ENCODE peak calls at places on chromosomes 11 and 22, in five cellular contexts. One of them, this sample, is unnamed.

GRCh38 chr11:21839870-21840269 is 353.0 kb upstream of the ANO5 start:
- DNase-seq in GM23248: no peak
- DNase-seq in endothelial cell of umbilical vein: no peak
- DNase-seq in heart right ventricle: no peak
- DNase-seq in uterus: no peak
- DNase-seq in this sample: no peak

GRCh38 chr11:73106347-73106746 is 35.8 kb downstream of the FCHSD2 start:
- DNase-seq in GM23248: no peak
- DNase-seq in endothelial cell of umbilical vein: no peak
- DNase-seq in uterus: no peak
- DNase-seq in heart right ventricle: no peak
- DNase-seq in this sample: no peak

GRCh38 chr22:50186789-50187523 is 1.2 kb downstream of the TRABD start:
- DNase-seq in endothelial cell of umbilical vein: no peak
- DNase-seq in uterus: no peak
- DNase-seq in heart right ventricle: no peak
- DNase-seq in GM23248: peak; percentile 70
- DNase-seq in this sample: peak; percentile 19

GRCh38 chr11:106281455-106282173 is 204.2 kb downstream of the AASDHPPT start:
- DNase-seq in heart right ventricle: no peak
- DNase-seq in uterus: no peak
- DNase-seq in endothelial cell of umbilical vein: no peak
- DNase-seq in GM23248: peak; percentile 88
- DNase-seq in this sample: peak; percentile 92

GRCh38 chr11:104531075-104531474 is 367.1 kb upstream of the PDGFD start:
- DNase-seq in GM23248: no peak
- DNase-seq in endothelial cell of umbilical vein: peak; percentile 15
- DNase-seq in uterus: no peak
- DNase-seq in heart right ventricle: no peak
- DNase-seq in this sample: peak; percentile 6

GRCh38 chr22:38413085-38414008 is 41.7 kb downstream of the KCNJ4 start:
- DNase-seq in GM23248: peak; percentile 34
- DNase-seq in endothelial cell of umbilical vein: no peak
- DNase-seq in heart right ventricle: peak; percentile 62
- DNase-seq in uterus: peak; percentile 34
- DNase-seq in this sample: no peak

GRCh38 chr22:25623310-25623734 is 58.8 kb downstream of the GRK3 start:
- DNase-seq in uterus: no peak
- DNase-seq in endothelial cell of umbilical vein: no peak
- DNase-seq in heart right ventricle: no peak
- DNase-seq in GM23248: no peak
- DNase-seq in this sample: no peak

GRCh38 chr11:99814021-99814420 is 793.3 kb downstream of the CNTN5 start:
- DNase-seq in heart right ventricle: no peak
- DNase-seq in endothelial cell of umbilical vein: no peak
- DNase-seq in GM23248: no peak
- DNase-seq in uterus: no peak
- DNase-seq in this sample: no peak

GRCh38 chr22:28025333-28025732 is 106.3 kb upstream of the PITPNB start:
- DNase-seq in endothelial cell of umbilical vein: no peak
- DNase-seq in heart right ventricle: no peak
- DNase-seq in uterus: peak; percentile 3
- DNase-seq in GM23248: no peak
- DNase-seq in this sample: no peak

GRCh38 chr11:117417856-117418255 is 90.2 kb downstream of the CEP164 start:
- DNase-seq in GM23248: no peak
- DNase-seq in heart right ventricle: no peak
- DNase-seq in uterus: no peak
- DNase-seq in endothelial cell of umbilical vein: no peak
- DNase-seq in this sample: no peak

GRCh38 chr22:19287889-19288288 is 3.6 kb downstream of the CLTCL1 start:
- DNase-seq in uterus: no peak
- DNase-seq in endothelial cell of umbilical vein: no peak
- DNase-seq in GM23248: peak; percentile 91
- DNase-seq in heart right ventricle: no peak
- DNase-seq in this sample: peak; percentile 94

GRCh38 chr11:44782478-44782877 is 55.7 kb downstream of the TSPAN18 start:
- DNase-seq in uterus: no peak
- DNase-seq in endothelial cell of umbilical vein: no peak
- DNase-seq in GM23248: no peak
- DNase-seq in heart right ventricle: no peak
- DNase-seq in this sample: no peak

GRCh38 chr11:73372371-73372993 is 3.7 kb upstream of the RELT start:
- DNase-seq in endothelial cell of umbilical vein: peak; percentile 31
- DNase-seq in heart right ventricle: no peak
- DNase-seq in GM23248: peak; percentile 63
- DNase-seq in uterus: no peak
- DNase-seq in this sample: no peak

GRCh38 chr11:81007046-81007445 is 1566.2 kb upstream of the TENM4 start:
- DNase-seq in GM23248: peak; percentile 62
- DNase-seq in heart right ventricle: no peak
- DNase-seq in endothelial cell of umbilical vein: peak; percentile 40
- DNase-seq in uterus: no peak
- DNase-seq in this sample: peak; percentile 24

GRCh38 chr11:83724704-83725114 is 438.5 kb upstream of the CCDC90B start:
- DNase-seq in GM23248: peak; percentile 50
- DNase-seq in uterus: peak; percentile 34
- DNase-seq in endothelial cell of umbilical vein: no peak
- DNase-seq in heart right ventricle: peak; percentile 6
- DNase-seq in this sample: peak; percentile 19

GRCh38 chr11:104556606-104557301 is 341.5 kb downstream of the CASP12 start:
- DNase-seq in endothelial cell of umbilical vein: no peak
- DNase-seq in heart right ventricle: no peak
- DNase-seq in GM23248: no peak
- DNase-seq in uterus: no peak
- DNase-seq in this sample: no peak

GRCh38 chr22:24517446-24517845 is 22.3 kb downstream of the UPB1 start:
- DNase-seq in heart right ventricle: no peak
- DNase-seq in endothelial cell of umbilical vein: no peak
- DNase-seq in GM23248: no peak
- DNase-seq in uterus: no peak
- DNase-seq in this sample: no peak

GRCh38 chr11:103682318-103683184 is 353.9 kb upstream of the DDI1 start:
- DNase-seq in heart right ventricle: peak; percentile 66
- DNase-seq in endothelial cell of umbilical vein: peak; percentile 86
- DNase-seq in uterus: peak; percentile 38
- DNase-seq in GM23248: peak; percentile 80
- DNase-seq in this sample: peak; percentile 82

GRCh38 chr11:116046127-116046526 is 541.9 kb upstream of the CADM1 start:
- DNase-seq in GM23248: no peak
- DNase-seq in uterus: no peak
- DNase-seq in endothelial cell of umbilical vein: no peak
- DNase-seq in heart right ventricle: no peak
- DNase-seq in this sample: no peak

GRCh38 chr11:115585361-115586024 is 81.3 kb upstream of the CADM1 start:
- DNase-seq in GM23248: no peak
- DNase-seq in heart right ventricle: no peak
- DNase-seq in uterus: no peak
- DNase-seq in endothelial cell of umbilical vein: no peak
- DNase-seq in this sample: no peak

GRCh38 chr11:68345776-68346728 is 33.7 kb downstream of the LRP5 start:
- DNase-seq in uterus: peak; percentile 47
- DNase-seq in heart right ventricle: peak; percentile 81
- DNase-seq in endothelial cell of umbilical vein: no peak
- DNase-seq in GM23248: no peak
- DNase-seq in this sample: no peak

GRCh38 chr11:68341557-68342458 is 29.4 kb downstream of the LRP5 start:
- DNase-seq in GM23248: no peak
- DNase-seq in heart right ventricle: no peak
- DNase-seq in uterus: no peak
- DNase-seq in endothelial cell of umbilical vein: no peak
- DNase-seq in this sample: no peak

GRCh38 chr11:68342459-68343158 is 30.2 kb downstream of the LRP5 start:
- DNase-seq in GM23248: no peak
- DNase-seq in heart right ventricle: no peak
- DNase-seq in endothelial cell of umbilical vein: no peak
- DNase-seq in uterus: no peak
- DNase-seq in this sample: peak; percentile 76

GRCh38 chr11:68340784-68341556 is 28.6 kb downstream of the LRP5 start:
- DNase-seq in GM23248: no peak
- DNase-seq in uterus: no peak
- DNase-seq in heart right ventricle: no peak
- DNase-seq in endothelial cell of umbilical vein: no peak
- DNase-seq in this sample: no peak

DNA sequence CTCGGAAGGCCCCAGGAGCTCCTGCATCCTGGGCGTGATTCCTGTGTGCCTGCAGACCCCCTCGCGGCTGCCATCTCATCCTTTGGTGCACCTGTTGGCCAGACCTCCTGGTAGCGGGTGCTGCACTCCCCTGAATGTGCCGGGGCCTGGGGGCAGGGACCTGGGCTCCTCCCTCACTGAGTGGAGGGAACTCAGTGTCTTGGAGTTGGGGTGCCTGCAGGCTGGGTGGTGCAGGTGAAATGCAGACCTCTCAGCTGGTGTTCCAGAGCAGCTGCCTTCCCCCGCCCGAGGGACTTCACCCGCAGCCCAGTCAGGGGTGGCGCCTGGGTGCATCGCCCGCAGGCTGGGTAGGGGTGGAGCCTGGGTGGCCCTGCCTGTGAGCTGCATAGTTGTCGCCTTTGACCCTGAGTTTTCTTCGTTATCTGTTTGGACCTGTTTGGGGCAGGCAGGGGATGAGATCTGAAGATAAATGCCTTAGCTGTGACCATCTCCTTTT is 31.4 kb downstream of the LRP5 start:
- DNase-seq in heart right ventricle: no peak
- DNase-seq in uterus: no peak
- DNase-seq in GM23248: no peak
- DNase-seq in endothelial cell of umbilical vein: no peak
- DNase-seq in this sample: no peak
- H3K4me1 ChIP-seq in heart right ventricle: peaks cover 47% of the 10 kb centered on the region
- H3K4me1 ChIP-seq in uterus: no peaks in the 10 kb centered on the region
- H3K4me1 ChIP-seq in GM23248: peaks cover 4% of the 10 kb centered on the region
- H3K4me1 ChIP-seq in endothelial cell of umbilical vein: no peaks in the 10 kb centered on the region
- H3K4me1 ChIP-seq in this sample: no peaks in the 10 kb centered on the region

GRCh38 chr11:1755344-1756023 is 5.1 kb upstream of the IFITM10 start:
- DNase-seq in uterus: no peak
- DNase-seq in heart right ventricle: peak; percentile 66
- DNase-seq in endothelial cell of umbilical vein: no peak
- DNase-seq in GM23248: no peak
- DNase-seq in this sample: no peak

GRCh38 chr11:1752907-1753425 is 2.6 kb upstream of the IFITM10 start:
- DNase-seq in uterus: no peak
- DNase-seq in endothelial cell of umbilical vein: no peak
- DNase-seq in GM23248: no peak
- DNase-seq in heart right ventricle: no peak
- DNase-seq in this sample: no peak

GRCh38 chr11:1751999-1752906 is 1.9 kb upstream of the IFITM10 start:
- DNase-seq in GM23248: no peak
- DNase-seq in endothelial cell of umbilical vein: no peak
- DNase-seq in uterus: no peak
- DNase-seq in heart right ventricle: no peak
- DNase-seq in this sample: no peak

GRCh38 chr11:1754376-1755150 is 4.2 kb upstream of the IFITM10 start:
- DNase-seq in uterus: no peak
- DNase-seq in heart right ventricle: no peak
- DNase-seq in GM23248: no peak
- DNase-seq in endothelial cell of umbilical vein: no peak
- DNase-seq in this sample: no peak

GRCh38 chr11:1753426-1754305 is 3.3 kb upstream of the IFITM10 start:
- DNase-seq in GM23248: no peak
- DNase-seq in endothelial cell of umbilical vein: no peak
- DNase-seq in heart right ventricle: no peak
- DNase-seq in uterus: no peak
- DNase-seq in this sample: no peak
- H3K27ac ChIP-seq in GM23248: no peak overlapping the region
- H3K27ac ChIP-seq in endothelial cell of umbilical vein: no peak overlapping the region
- H3K27ac ChIP-seq in heart right ventricle: no peak overlapping the region
- H3K27ac ChIP-seq in uterus: no peak overlapping the region
- H3K27ac ChIP-seq in this sample: no peak overlapping the region

DNA sequence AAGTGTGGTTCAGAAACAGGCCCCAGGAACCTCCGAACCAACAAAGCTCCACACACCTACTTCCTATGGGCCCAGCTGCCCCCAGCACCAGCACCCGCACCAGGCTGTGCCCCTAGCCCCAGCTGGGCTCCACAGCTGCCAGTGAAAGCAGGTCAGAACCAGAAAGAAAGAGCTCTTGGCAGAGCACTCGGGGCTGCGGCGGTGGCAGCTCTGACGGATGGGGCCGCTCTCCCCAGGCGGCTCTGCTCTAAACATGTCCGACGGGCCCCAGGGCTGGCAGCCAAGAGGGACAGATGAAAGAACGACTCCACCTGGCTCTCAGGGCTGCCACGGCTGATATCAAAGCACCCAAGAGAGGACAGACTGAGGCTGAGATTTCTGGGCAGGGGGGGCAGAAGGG is 25.7 kb downstream of the LRFN4 start:
- DNase-seq in uterus: no peak
- DNase-seq in heart right ventricle: no peak
- DNase-seq in endothelial cell of umbilical vein: no peak
- DNase-seq in GM23248: no peak
- DNase-seq in this sample: peak; percentile 24
- H3K4me1 ChIP-seq in uterus: no peaks in the 10 kb centered on the region
- H3K4me1 ChIP-seq in heart right ventricle: peaks cover 6% of the 10 kb centered on the region
- H3K4me1 ChIP-seq in endothelial cell of umbilical vein: peaks cover 5% of the 10 kb centered on the region
- H3K4me1 ChIP-seq in GM23248: peaks cover 19% of the 10 kb centered on the region
- H3K4me1 ChIP-seq in this sample: peaks cover 17% of the 10 kb centered on the region

DNA sequence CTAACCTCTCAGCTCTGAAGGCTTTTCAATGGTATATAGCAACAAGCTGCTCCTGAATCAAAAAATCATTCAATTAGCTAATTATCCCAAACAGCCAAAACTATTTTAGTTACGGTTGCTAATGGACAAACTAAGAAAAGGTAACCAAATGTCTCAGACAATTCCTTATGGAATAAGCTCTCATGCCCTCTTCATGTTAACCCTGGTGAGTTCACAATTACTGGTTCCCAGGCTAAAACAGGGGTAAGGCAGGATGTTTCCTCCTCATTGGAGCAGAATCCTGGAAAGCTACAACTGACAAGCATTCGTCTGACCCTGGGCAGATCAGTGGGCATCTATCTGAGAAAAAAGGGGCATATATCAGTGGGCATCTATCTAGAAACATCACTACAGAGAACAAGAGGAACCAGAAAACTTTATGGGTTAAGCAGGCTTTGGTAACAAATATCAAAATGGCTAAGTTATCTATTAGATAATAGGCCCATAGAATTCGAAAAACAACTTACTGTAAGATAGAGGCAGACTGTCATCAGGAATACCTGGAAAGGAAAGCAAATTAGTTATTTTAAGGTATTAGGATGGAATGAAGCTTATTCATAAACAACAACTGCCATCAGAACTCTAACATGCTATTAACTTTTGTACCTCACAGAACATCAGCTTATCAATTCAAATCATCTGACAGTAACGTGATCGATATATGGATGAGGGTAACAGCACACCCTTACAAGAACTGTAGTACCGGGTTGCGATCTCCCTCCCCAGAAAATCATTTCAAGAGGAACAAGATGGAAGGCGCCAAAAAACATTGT is 14.8 kb upstream of the WDR74 start:
- DNase-seq in endothelial cell of umbilical vein: no peak
- DNase-seq in uterus: no peak
- DNase-seq in heart right ventricle: no peak
- DNase-seq in GM23248: no peak
- DNase-seq in this sample: no peak
- H3K27ac ChIP-seq in endothelial cell of umbilical vein: peak overlapping the region; percentile 9
- H3K27ac ChIP-seq in uterus: peak overlapping the region; percentile 86
- H3K27ac ChIP-seq in heart right ventricle: no peak overlapping the region
- H3K27ac ChIP-seq in GM23248: peak overlapping the region; percentile 54
- H3K27ac ChIP-seq in this sample: no peak overlapping the region

GRCh38 chr11:1531418-1531817 is 40.7 kb downstream of the DUSP8 start:
- DNase-seq in GM23248: peak; percentile 48
- DNase-seq in endothelial cell of umbilical vein: no peak
- DNase-seq in uterus: no peak
- DNase-seq in heart right ventricle: no peak
- DNase-seq in this sample: no peak
- H3K4me1 ChIP-seq in GM23248: peaks cover 26% of the 10 kb centered on the region
- H3K4me1 ChIP-seq in endothelial cell of umbilical vein: peaks cover 7% of the 10 kb centered on the region
- H3K4me1 ChIP-seq in uterus: peaks cover 8% of the 10 kb centered on the region
- H3K4me1 ChIP-seq in heart right ventricle: peaks cover 83% of the 10 kb centered on the region
- H3K4me1 ChIP-seq in this sample: peaks cover 3% of the 10 kb centered on the region

GRCh38 chr11:129077191-129077590 is 114.9 kb downstream of the ARHGAP32 start:
- DNase-seq in uterus: no peak
- DNase-seq in endothelial cell of umbilical vein: no peak
- DNase-seq in GM23248: no peak
- DNase-seq in heart right ventricle: no peak
- DNase-seq in this sample: no peak
- H3K27ac ChIP-seq in uterus: no peak overlapping the region
- H3K27ac ChIP-seq in endothelial cell of umbilical vein: no peak overlapping the region
- H3K27ac ChIP-seq in GM23248: no peak overlapping the region
- H3K27ac ChIP-seq in heart right ventricle: no peak overlapping the region
- H3K27ac ChIP-seq in this sample: no peak overlapping the region

This sample was measured in fibroblast of lung.